ENCODE peak calls at places on chromosomes 3 and 15, in seven cellular contexts. One of them, this sample, is unnamed.
A peak's percentile ranks its signal among the peaks of the same experiment; 100 is the strongest.

GRCh38 chr3:156772588-156773206 is 53.5 kb upstream of the LEKR1 start:
- DNase-seq in right atrium auricular region: no peak
- DNase-seq in fibroblast of lung: no peak
- DNase-seq in IMR-90: peak; percentile 42
- DNase-seq in neural progenitor cell: no peak
- DNase-seq in aorta: no peak
- DNase-seq in transverse colon: no peak
- DNase-seq in this sample: no peak

GRCh38 chr3:34948431-34948971 is 690.8 kb upstream of the ARPP21 start:
- DNase-seq in neural progenitor cell: no peak
- DNase-seq in aorta: no peak
- DNase-seq in transverse colon: no peak
- DNase-seq in fibroblast of lung: no peak
- DNase-seq in right atrium auricular region: no peak
- DNase-seq in IMR-90: no peak
- DNase-seq in this sample: no peak

GRCh38 chr3:47469616-47470015 is 6.1 kb downstream of the SCAP start:
- DNase-seq in neural progenitor cell: no peak
- DNase-seq in aorta: no peak
- DNase-seq in right atrium auricular region: no peak
- DNase-seq in fibroblast of lung: peak; percentile 42
- DNase-seq in IMR-90: no peak
- DNase-seq in transverse colon: peak; percentile 17
- DNase-seq in this sample: no peak

GRCh38 chr3:132180337-132180791 is 136.8 kb upstream of the ACP3 start:
- DNase-seq in right atrium auricular region: no peak
- DNase-seq in aorta: no peak
- DNase-seq in neural progenitor cell: peak; percentile 83
- DNase-seq in IMR-90: peak; percentile 66
- DNase-seq in fibroblast of lung: peak; percentile 76
- DNase-seq in transverse colon: no peak
- DNase-seq in this sample: no peak

GRCh38 chr15:63379492-63380150 is 2.0 kb downstream of the CA12 start:
- DNase-seq in IMR-90: no peak
- DNase-seq in neural progenitor cell: no peak
- DNase-seq in fibroblast of lung: no peak
- DNase-seq in transverse colon: no peak
- DNase-seq in right atrium auricular region: no peak
- DNase-seq in aorta: no peak
- DNase-seq in this sample: no peak

GRCh38 chr3:12946661-12947316 is 105.4 kb upstream of the RPL32 start:
- DNase-seq in fibroblast of lung: no peak
- DNase-seq in neural progenitor cell: no peak
- DNase-seq in IMR-90: no peak
- DNase-seq in transverse colon: no peak
- DNase-seq in aorta: no peak
- DNase-seq in right atrium auricular region: no peak
- DNase-seq in this sample: no peak

GRCh38 chr15:90915808-90916440 is 12.8 kb downstream of the MAN2A2 start:
- DNase-seq in aorta: no peak
- DNase-seq in right atrium auricular region: peak; percentile 66
- DNase-seq in transverse colon: peak; percentile 53
- DNase-seq in neural progenitor cell: no peak
- DNase-seq in IMR-90: peak; percentile 75
- DNase-seq in fibroblast of lung: peak; percentile 58
- DNase-seq in this sample: peak; percentile 72

GRCh38 chr3:129686941-129687340 is 80.5 kb upstream of the PLXND1 start:
- DNase-seq in fibroblast of lung: no peak
- DNase-seq in neural progenitor cell: no peak
- DNase-seq in transverse colon: no peak
- DNase-seq in right atrium auricular region: no peak
- DNase-seq in IMR-90: no peak
- DNase-seq in aorta: no peak
- DNase-seq in this sample: no peak

GRCh38 chr3:126936853-126937395 is 46.0 kb upstream of the PLXNA1 start:
- DNase-seq in neural progenitor cell: no peak
- DNase-seq in aorta: peak; percentile 26
- DNase-seq in IMR-90: no peak
- DNase-seq in fibroblast of lung: no peak
- DNase-seq in right atrium auricular region: no peak
- DNase-seq in transverse colon: no peak
- DNase-seq in this sample: no peak

GRCh38 chr3:134838599-134838998 is 43.5 kb downstream of the EPHB1 start:
- DNase-seq in fibroblast of lung: no peak
- DNase-seq in transverse colon: no peak
- DNase-seq in neural progenitor cell: no peak
- DNase-seq in aorta: no peak
- DNase-seq in IMR-90: no peak
- DNase-seq in right atrium auricular region: no peak
- DNase-seq in this sample: no peak

GRCh38 chr3:39809181-39809994 is at the start of gene MYRIP:
- DNase-seq in aorta: peak; percentile 81
- DNase-seq in IMR-90: no peak
- DNase-seq in neural progenitor cell: peak; percentile 93
- DNase-seq in right atrium auricular region: no peak
- DNase-seq in transverse colon: peak; percentile 81
- DNase-seq in fibroblast of lung: no peak
- DNase-seq in this sample: peak; percentile 61

GRCh38 chr3:187743195-187744141 is 1.8 kb downstream of the BCL6 start:
- DNase-seq in aorta: peak; percentile 92
- DNase-seq in IMR-90: peak; percentile 46
- DNase-seq in neural progenitor cell: peak; percentile 58
- DNase-seq in right atrium auricular region: no peak
- DNase-seq in transverse colon: peak; percentile 66
- DNase-seq in fibroblast of lung: peak; percentile 75
- DNase-seq in this sample: peak; percentile 69

GRCh38 chr15:45454825-45455224 is 67.7 kb downstream of the SLC30A4 start:
- DNase-seq in transverse colon: peak; percentile 80
- DNase-seq in aorta: no peak
- DNase-seq in fibroblast of lung: peak; percentile 96
- DNase-seq in right atrium auricular region: no peak
- DNase-seq in neural progenitor cell: no peak
- DNase-seq in IMR-90: peak; percentile 98
- DNase-seq in this sample: peak; percentile 49

GRCh38 chr15:72965671-72966070 is 86.6 kb upstream of the NEO1 start:
- DNase-seq in IMR-90: no peak
- DNase-seq in right atrium auricular region: no peak
- DNase-seq in transverse colon: no peak
- DNase-seq in aorta: no peak
- DNase-seq in fibroblast of lung: no peak
- DNase-seq in neural progenitor cell: no peak
- DNase-seq in this sample: no peak

DNA sequence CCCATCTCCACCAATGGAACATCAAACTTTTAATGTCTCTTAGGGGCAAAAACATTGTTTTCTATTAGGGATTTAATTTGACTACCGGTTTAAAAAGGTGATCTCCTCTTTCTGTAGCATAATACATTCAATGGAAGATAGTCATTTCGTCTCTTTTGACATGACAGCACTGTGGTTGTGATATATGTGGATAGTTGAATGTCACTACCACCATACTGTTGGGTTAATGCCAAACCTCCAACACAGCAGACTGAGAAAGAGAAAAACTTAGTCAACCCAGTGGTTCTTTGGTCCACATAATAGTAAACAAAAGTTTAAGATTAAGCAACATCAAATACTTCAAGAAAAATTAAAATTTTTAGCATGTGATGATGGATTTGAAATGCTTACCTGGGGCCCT is 530.4 kb downstream of the AGBL1 start:
- DNase-seq in IMR-90: no peak
- DNase-seq in transverse colon: no peak
- DNase-seq in aorta: no peak
- DNase-seq in neural progenitor cell: no peak
- DNase-seq in right atrium auricular region: no peak
- DNase-seq in fibroblast of lung: no peak
- DNase-seq in this sample: no peak
- H3K9me3 ChIP-seq in IMR-90: peaks cover 8% of the 10 kb centered on the region
- H3K9me3 ChIP-seq in transverse colon: no peaks in the 10 kb centered on the region
- H3K9me3 ChIP-seq in aorta: no peaks in the 10 kb centered on the region
- H3K9me3 ChIP-seq in neural progenitor cell: no peaks in the 10 kb centered on the region
- H3K9me3 ChIP-seq in right atrium auricular region: no peaks in the 10 kb centered on the region
- H3K9me3 ChIP-seq in fibroblast of lung: no peaks in the 10 kb centered on the region
- H3K9me3 ChIP-seq in this sample: peaks cover 4% of the 10 kb centered on the region

DNA sequence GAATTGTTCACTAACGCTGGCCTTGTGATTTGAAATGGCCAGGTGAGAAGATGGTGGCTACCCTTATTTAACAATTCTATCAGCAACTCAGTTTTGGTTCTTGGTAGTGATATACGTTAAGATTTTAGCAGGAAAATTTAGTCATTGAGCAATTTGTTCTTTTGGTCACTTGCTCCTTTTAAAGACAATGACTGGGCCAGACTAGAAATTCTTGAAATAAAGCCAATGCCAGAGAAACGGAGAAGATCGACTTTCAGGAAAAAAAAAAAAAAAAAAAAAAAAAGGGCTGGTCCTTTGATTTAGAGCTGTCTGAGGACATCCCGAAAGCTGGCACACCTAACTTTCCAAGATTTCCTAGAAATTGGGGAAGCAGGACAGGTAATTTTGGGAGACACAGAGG is 178.5 kb downstream of the FNDC3B start:
- DNase-seq in transverse colon: no peak
- DNase-seq in aorta: no peak
- DNase-seq in right atrium auricular region: no peak
- DNase-seq in IMR-90: peak; percentile 25
- DNase-seq in fibroblast of lung: peak; percentile 57
- DNase-seq in neural progenitor cell: no peak
- DNase-seq in this sample: no peak
- H3K4me1 ChIP-seq in transverse colon: peaks cover 66% of the 10 kb centered on the region
- H3K4me1 ChIP-seq in aorta: peaks cover 9% of the 10 kb centered on the region
- H3K4me1 ChIP-seq in right atrium auricular region: no peaks in the 10 kb centered on the region
- H3K4me1 ChIP-seq in IMR-90: peaks cover 15% of the 10 kb centered on the region
- H3K4me1 ChIP-seq in fibroblast of lung: peaks cover 15% of the 10 kb centered on the region
- H3K4me1 ChIP-seq in neural progenitor cell: peaks cover 5% of the 10 kb centered on the region
- H3K4me1 ChIP-seq in this sample: peaks cover 84% of the 10 kb centered on the region

GRCh38 chr3:20043825-20044224 is 3.6 kb downstream of the KAT2B start:
- DNase-seq in transverse colon: no peak
- DNase-seq in fibroblast of lung: no peak
- DNase-seq in neural progenitor cell: no peak
- DNase-seq in aorta: no peak
- DNase-seq in IMR-90: no peak
- DNase-seq in right atrium auricular region: no peak
- DNase-seq in this sample: no peak
- H3K4me3 ChIP-seq in transverse colon: no peak overlapping the region
- H3K4me3 ChIP-seq in fibroblast of lung: no peak overlapping the region
- H3K4me3 ChIP-seq in neural progenitor cell: no peak overlapping the region
- H3K4me3 ChIP-seq in aorta: no peak overlapping the region
- H3K4me3 ChIP-seq in IMR-90: no peak overlapping the region
- H3K4me3 ChIP-seq in right atrium auricular region: no peak overlapping the region
- H3K4me3 ChIP-seq in this sample: peak overlapping the region; percentile 52

GRCh38 chr3:196007744-196008143 is 74.1 kb downstream of the TFRC start:
- DNase-seq in transverse colon: no peak
- DNase-seq in neural progenitor cell: no peak
- DNase-seq in IMR-90: no peak
- DNase-seq in right atrium auricular region: no peak
- DNase-seq in fibroblast of lung: no peak
- DNase-seq in aorta: no peak
- DNase-seq in this sample: no peak
- H3K9me3 ChIP-seq in transverse colon: no peaks in the 10 kb centered on the region
- H3K9me3 ChIP-seq in neural progenitor cell: no peaks in the 10 kb centered on the region
- H3K9me3 ChIP-seq in IMR-90: peaks cover 7% of the 10 kb centered on the region
- H3K9me3 ChIP-seq in right atrium auricular region: no peaks in the 10 kb centered on the region
- H3K9me3 ChIP-seq in fibroblast of lung: no peaks in the 10 kb centered on the region
- H3K9me3 ChIP-seq in aorta: no peaks in the 10 kb centered on the region
- H3K9me3 ChIP-seq in this sample: peaks cover 8% of the 10 kb centered on the region

DNA sequence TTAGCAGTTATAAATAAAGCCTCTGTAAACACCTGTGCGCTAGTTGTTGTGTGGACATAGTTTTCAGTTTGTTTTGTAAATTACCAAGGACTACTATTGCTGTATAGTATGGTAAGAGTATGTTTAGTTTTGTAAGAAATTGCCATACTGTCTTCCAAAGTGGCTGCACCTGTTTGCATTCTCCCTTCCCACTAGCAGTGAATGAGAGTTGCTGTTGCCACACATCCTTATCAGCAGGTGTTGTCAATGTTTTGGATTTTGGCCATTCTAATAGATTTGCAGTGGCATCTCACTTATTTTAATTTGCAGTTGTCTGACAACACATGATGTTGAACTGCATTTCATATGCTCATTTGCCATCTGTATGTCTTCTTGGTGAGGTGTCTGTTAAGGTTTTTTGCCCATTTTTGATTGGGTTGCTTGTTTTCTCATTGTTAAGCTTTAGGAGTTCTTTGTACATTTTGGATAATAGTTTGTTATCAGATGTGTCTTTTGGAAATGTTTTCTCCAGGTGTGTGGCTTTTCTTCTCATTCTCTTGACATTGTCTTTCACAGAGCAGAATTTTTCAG is 14.9 kb downstream of the TCAIM start:
- DNase-seq in neural progenitor cell: no peak
- DNase-seq in IMR-90: no peak
- DNase-seq in fibroblast of lung: no peak
- DNase-seq in right atrium auricular region: no peak
- DNase-seq in aorta: no peak
- DNase-seq in transverse colon: no peak
- DNase-seq in this sample: no peak
- H3K4me1 ChIP-seq in neural progenitor cell: peaks cover 22% of the 10 kb centered on the region
- H3K4me1 ChIP-seq in IMR-90: peaks cover 3% of the 10 kb centered on the region
- H3K4me1 ChIP-seq in fibroblast of lung: peaks cover 3% of the 10 kb centered on the region
- H3K4me1 ChIP-seq in right atrium auricular region: no peaks in the 10 kb centered on the region
- H3K4me1 ChIP-seq in aorta: no peaks in the 10 kb centered on the region
- H3K4me1 ChIP-seq in transverse colon: peaks cover 10% of the 10 kb centered on the region
- H3K4me1 ChIP-seq in this sample: peaks cover 59% of the 10 kb centered on the region

GRCh38 chr3:182979719-182980191 is 583 bp downstream of the DCUN1D1 start:
- DNase-seq in right atrium auricular region: peak; percentile 54
- DNase-seq in transverse colon: peak; percentile 35
- DNase-seq in aorta: no peak
- DNase-seq in neural progenitor cell: peak; percentile 74
- DNase-seq in fibroblast of lung: no peak
- DNase-seq in IMR-90: peak; percentile 5
- DNase-seq in this sample: no peak

GRCh38 chr3:182981038-182981380 is 671 bp upstream of the DCUN1D1 start:
- DNase-seq in aorta: no peak
- DNase-seq in fibroblast of lung: no peak
- DNase-seq in transverse colon: no peak
- DNase-seq in neural progenitor cell: peak; percentile 9
- DNase-seq in IMR-90: no peak
- DNase-seq in right atrium auricular region: peak; percentile 57
- DNase-seq in this sample: no peak

GRCh38 chr3:182979103-182979697 is 1.1 kb downstream of the DCUN1D1 start:
- DNase-seq in neural progenitor cell: peak; percentile 30
- DNase-seq in IMR-90: peak; percentile 11
- DNase-seq in right atrium auricular region: no peak
- DNase-seq in transverse colon: no peak
- DNase-seq in fibroblast of lung: no peak
- DNase-seq in aorta: no peak
- DNase-seq in this sample: no peak

GRCh38 chr3:182980204-182981037 is at the start of gene DCUN1D1:
- DNase-seq in fibroblast of lung: peak; percentile 78
- DNase-seq in IMR-90: peak; percentile 73
- DNase-seq in right atrium auricular region: peak; percentile 78
- DNase-seq in aorta: peak; percentile 96
- DNase-seq in transverse colon: peak; percentile 91
- DNase-seq in neural progenitor cell: peak; percentile 95
- DNase-seq in this sample: peak; percentile 93

DNA sequence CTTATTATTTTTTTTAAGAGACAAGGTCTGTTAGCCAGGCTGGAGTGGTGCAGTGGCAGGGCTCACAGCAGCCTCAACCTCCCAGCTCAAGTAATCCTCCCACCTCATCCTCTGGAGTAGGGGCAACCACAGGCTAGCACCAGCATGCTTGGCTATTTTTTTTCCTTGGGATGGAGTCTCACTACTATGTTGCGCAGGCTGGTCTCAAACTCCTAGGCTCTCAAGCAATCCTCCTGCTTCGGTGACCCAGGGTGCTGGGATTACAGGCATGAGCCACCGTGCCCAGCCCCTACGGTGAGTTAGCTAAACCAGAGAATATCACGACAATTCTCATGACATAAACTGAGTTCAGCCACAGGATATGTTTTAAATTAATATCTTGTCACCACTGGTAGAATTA is 2.0 kb downstream of the DCUN1D1 start:
- DNase-seq in aorta: no peak
- DNase-seq in IMR-90: no peak
- DNase-seq in transverse colon: no peak
- DNase-seq in neural progenitor cell: peak; percentile 18
- DNase-seq in right atrium auricular region: peak; percentile 53
- DNase-seq in fibroblast of lung: no peak
- DNase-seq in this sample: no peak
- H3K4me3 ChIP-seq in aorta: no peak overlapping the region
- H3K4me3 ChIP-seq in IMR-90: no peak overlapping the region
- H3K4me3 ChIP-seq in transverse colon: no peak overlapping the region
- H3K4me3 ChIP-seq in neural progenitor cell: peak overlapping the region; percentile 97
- H3K4me3 ChIP-seq in right atrium auricular region: no peak overlapping the region
- H3K4me3 ChIP-seq in fibroblast of lung: peak overlapping the region; percentile 92
- H3K4me3 ChIP-seq in this sample: peak overlapping the region; percentile 99